ENCODE peak calls at places on chromosomes 1 and 21, in eight cellular contexts. One of them, this sample, is unnamed.

GRCh38 chr1:179881642-179882252 is 338 bp upstream of the TOR1AIP1 start:
- DNase-seq in colonic mucosa: peak
- DNase-seq in prostate gland: peak
- DNase-seq in fibroblast of lung: peak
- DNase-seq in brain microvascular endothelial cell: peak
- DNase-seq in pancreas: peak
- DNase-seq in psoas muscle: no peak
- DNase-seq in foreskin keratinocyte: no peak
- DNase-seq in this sample: peak

GRCh38 chr1:82517586-82517985 is 716.9 kb downstream of the ADGRL2 start:
- DNase-seq in colonic mucosa: peak
- DNase-seq in psoas muscle: peak
- DNase-seq in prostate gland: no peak
- DNase-seq in fibroblast of lung: peak
- DNase-seq in foreskin keratinocyte: no peak
- DNase-seq in pancreas: no peak
- DNase-seq in brain microvascular endothelial cell: peak
- DNase-seq in this sample: peak

GRCh38 chr1:27554293-27554692 is 49.7 kb downstream of the AHDC1 start:
- DNase-seq in foreskin keratinocyte: no peak
- DNase-seq in prostate gland: peak
- DNase-seq in psoas muscle: no peak
- DNase-seq in pancreas: no peak
- DNase-seq in brain microvascular endothelial cell: no peak
- DNase-seq in colonic mucosa: no peak
- DNase-seq in fibroblast of lung: no peak
- DNase-seq in this sample: no peak

GRCh38 chr1:32728413-32729077 is 26.0 kb upstream of the SYNC start:
- DNase-seq in psoas muscle: no peak
- DNase-seq in pancreas: no peak
- DNase-seq in brain microvascular endothelial cell: no peak
- DNase-seq in foreskin keratinocyte: no peak
- DNase-seq in fibroblast of lung: no peak
- DNase-seq in prostate gland: no peak
- DNase-seq in colonic mucosa: no peak
- DNase-seq in this sample: no peak

GRCh38 chr1:96038636-96039035 is 682.9 kb upstream of the PTBP2 start:
- DNase-seq in fibroblast of lung: no peak
- DNase-seq in foreskin keratinocyte: no peak
- DNase-seq in pancreas: no peak
- DNase-seq in prostate gland: no peak
- DNase-seq in brain microvascular endothelial cell: no peak
- DNase-seq in colonic mucosa: no peak
- DNase-seq in psoas muscle: no peak
- DNase-seq in this sample: no peak

GRCh38 chr21:37257967-37258877 is 8.9 kb downstream of the VPS26C start:
- DNase-seq in pancreas: peak
- DNase-seq in colonic mucosa: peak
- DNase-seq in prostate gland: peak
- DNase-seq in brain microvascular endothelial cell: peak
- DNase-seq in fibroblast of lung: peak
- DNase-seq in foreskin keratinocyte: peak
- DNase-seq in psoas muscle: peak
- DNase-seq in this sample: no peak

GRCh38 chr1:115976900-115977480 is 677 bp downstream of the SLC22A15 start:
- DNase-seq in fibroblast of lung: peak
- DNase-seq in brain microvascular endothelial cell: no peak
- DNase-seq in foreskin keratinocyte: peak
- DNase-seq in pancreas: no peak
- DNase-seq in colonic mucosa: no peak
- DNase-seq in prostate gland: no peak
- DNase-seq in psoas muscle: no peak
- DNase-seq in this sample: no peak

GRCh38 chr1:153515504-153516394 is 20.0 kb downstream of the S100A6 start:
- DNase-seq in foreskin keratinocyte: no peak
- DNase-seq in colonic mucosa: peak
- DNase-seq in psoas muscle: no peak
- DNase-seq in brain microvascular endothelial cell: no peak
- DNase-seq in fibroblast of lung: no peak
- DNase-seq in pancreas: no peak
- DNase-seq in prostate gland: peak
- DNase-seq in this sample: no peak

GRCh38 chr1:52913537-52913936 is 8.0 kb downstream of the ECHDC2 start:
- DNase-seq in fibroblast of lung: no peak
- DNase-seq in psoas muscle: no peak
- DNase-seq in prostate gland: no peak
- DNase-seq in colonic mucosa: no peak
- DNase-seq in foreskin keratinocyte: no peak
- DNase-seq in brain microvascular endothelial cell: no peak
- DNase-seq in pancreas: no peak
- DNase-seq in this sample: no peak

GRCh38 chr1:32179443-32180185 is at the start of gene TXLNA:
- DNase-seq in prostate gland: peak
- DNase-seq in psoas muscle: peak
- DNase-seq in pancreas: peak
- DNase-seq in colonic mucosa: peak
- DNase-seq in brain microvascular endothelial cell: peak
- DNase-seq in fibroblast of lung: peak
- DNase-seq in foreskin keratinocyte: peak
- DNase-seq in this sample: peak

GRCh38 chr1:87957331-87957730 is 628.7 kb downstream of the LMO4 start:
- DNase-seq in foreskin keratinocyte: no peak
- DNase-seq in psoas muscle: no peak
- DNase-seq in prostate gland: no peak
- DNase-seq in fibroblast of lung: no peak
- DNase-seq in colonic mucosa: no peak
- DNase-seq in brain microvascular endothelial cell: no peak
- DNase-seq in pancreas: no peak
- DNase-seq in this sample: no peak

GRCh38 chr1:151277249-151277648 is 4.8 kb upstream of the ZNF687 start:
- DNase-seq in colonic mucosa: no peak
- DNase-seq in fibroblast of lung: no peak
- DNase-seq in prostate gland: no peak
- DNase-seq in psoas muscle: no peak
- DNase-seq in pancreas: no peak
- DNase-seq in brain microvascular endothelial cell: no peak
- DNase-seq in foreskin keratinocyte: no peak
- DNase-seq in this sample: no peak

GRCh38 chr1:205604825-205605544 is 26.8 kb downstream of the ELK4 start:
- DNase-seq in pancreas: no peak
- DNase-seq in colonic mucosa: no peak
- DNase-seq in brain microvascular endothelial cell: no peak
- DNase-seq in prostate gland: no peak
- DNase-seq in foreskin keratinocyte: no peak
- DNase-seq in fibroblast of lung: peak
- DNase-seq in psoas muscle: no peak
- DNase-seq in this sample: no peak

GRCh38 chr21:44800971-44801467 is 601 bp downstream of the UBE2G2 start:
- DNase-seq in prostate gland: no peak
- DNase-seq in psoas muscle: no peak
- DNase-seq in brain microvascular endothelial cell: no peak
- DNase-seq in pancreas: no peak
- DNase-seq in foreskin keratinocyte: no peak
- DNase-seq in colonic mucosa: peak
- DNase-seq in fibroblast of lung: peak
- DNase-seq in this sample: no peak

GRCh38 chr1:114219247-114219872 is 65.7 kb upstream of the SYT6 start:
- DNase-seq in colonic mucosa: no peak
- DNase-seq in pancreas: no peak
- DNase-seq in brain microvascular endothelial cell: no peak
- DNase-seq in psoas muscle: no peak
- DNase-seq in foreskin keratinocyte: no peak
- DNase-seq in prostate gland: no peak
- DNase-seq in fibroblast of lung: peak
- DNase-seq in this sample: no peak

GRCh38 chr1:107870691-107871090 is 94.3 kb downstream of the VAV3 start:
- DNase-seq in pancreas: no peak
- DNase-seq in fibroblast of lung: peak
- DNase-seq in psoas muscle: no peak
- DNase-seq in brain microvascular endothelial cell: peak
- DNase-seq in foreskin keratinocyte: no peak
- DNase-seq in colonic mucosa: no peak
- DNase-seq in prostate gland: no peak
- DNase-seq in this sample: no peak

GRCh38 chr1:2557146-2558029 is 1.2 kb downstream of the TNFRSF14 start:
- DNase-seq in prostate gland: peak
- DNase-seq in fibroblast of lung: no peak
- DNase-seq in colonic mucosa: peak
- DNase-seq in foreskin keratinocyte: no peak
- DNase-seq in pancreas: no peak
- DNase-seq in psoas muscle: no peak
- DNase-seq in brain microvascular endothelial cell: no peak
- DNase-seq in this sample: no peak

GRCh38 chr1:65105596-65105995 is 42.4 kb upstream of the AK4 start:
- DNase-seq in pancreas: no peak
- DNase-seq in foreskin keratinocyte: no peak
- DNase-seq in prostate gland: no peak
- DNase-seq in psoas muscle: no peak
- DNase-seq in colonic mucosa: no peak
- DNase-seq in fibroblast of lung: no peak
- DNase-seq in brain microvascular endothelial cell: no peak
- DNase-seq in this sample: no peak

GRCh38 chr1:10606070-10606469 is 131.3 kb downstream of the PEX14 start:
- DNase-seq in brain microvascular endothelial cell: no peak
- DNase-seq in foreskin keratinocyte: no peak
- DNase-seq in colonic mucosa: no peak
- DNase-seq in prostate gland: no peak
- DNase-seq in psoas muscle: no peak
- DNase-seq in fibroblast of lung: no peak
- DNase-seq in pancreas: no peak
- DNase-seq in this sample: no peak

GRCh38 chr1:27405074-27405473 is 12.7 kb downstream of the GPR3 start:
- DNase-seq in psoas muscle: peak
- DNase-seq in colonic mucosa: no peak
- DNase-seq in fibroblast of lung: peak
- DNase-seq in foreskin keratinocyte: no peak
- DNase-seq in prostate gland: no peak
- DNase-seq in pancreas: no peak
- DNase-seq in brain microvascular endothelial cell: peak
- DNase-seq in this sample: no peak

GRCh38 chr1:197686231-197686630 is 89.0 kb downstream of the DENND1B start:
- DNase-seq in fibroblast of lung: no peak
- DNase-seq in psoas muscle: no peak
- DNase-seq in brain microvascular endothelial cell: no peak
- DNase-seq in colonic mucosa: no peak
- DNase-seq in prostate gland: no peak
- DNase-seq in foreskin keratinocyte: no peak
- DNase-seq in pancreas: no peak
- DNase-seq in this sample: no peak

GRCh38 chr1:243246916-243247315 is 8.2 kb downstream of the CEP170 start:
- DNase-seq in pancreas: no peak
- DNase-seq in foreskin keratinocyte: no peak
- DNase-seq in psoas muscle: no peak
- DNase-seq in fibroblast of lung: peak
- DNase-seq in prostate gland: no peak
- DNase-seq in brain microvascular endothelial cell: no peak
- DNase-seq in colonic mucosa: no peak
- DNase-seq in this sample: no peak
- H3K27ac ChIP-seq in pancreas: no peak
- H3K27ac ChIP-seq in foreskin keratinocyte: no peak
- H3K27ac ChIP-seq in psoas muscle: peak
- H3K27ac ChIP-seq in fibroblast of lung: no peak
- H3K27ac ChIP-seq in prostate gland: no peak
- H3K27ac ChIP-seq in brain microvascular endothelial cell: no peak
- H3K27ac ChIP-seq in colonic mucosa: no peak
- H3K27ac ChIP-seq in this sample: no peak

DNA sequence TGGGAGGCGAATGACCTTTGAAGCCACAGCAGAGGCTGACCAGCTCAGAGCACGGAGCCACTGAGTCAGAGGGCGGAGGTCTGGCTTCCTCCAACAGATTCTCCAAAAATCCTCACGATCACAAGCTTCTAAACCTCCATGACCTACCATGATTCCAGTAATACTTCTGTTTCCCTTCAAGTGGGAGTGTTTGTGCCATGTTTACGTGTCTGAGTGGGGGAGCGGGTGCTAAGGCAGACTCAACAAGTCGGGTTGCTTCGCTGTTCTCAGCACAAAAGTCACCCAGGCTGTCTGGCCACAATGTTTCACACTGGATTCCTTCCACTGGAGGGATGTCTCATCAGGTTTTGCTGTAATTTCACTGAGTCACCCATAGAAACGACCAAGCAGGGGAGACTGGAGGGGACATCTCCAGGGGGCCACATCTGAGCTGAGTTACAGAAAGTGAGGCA is 86.2 kb downstream of the SLC66A1 start:
- DNase-seq in prostate gland: no peak
- DNase-seq in pancreas: no peak
- DNase-seq in colonic mucosa: no peak
- DNase-seq in fibroblast of lung: peak
- DNase-seq in psoas muscle: no peak
- DNase-seq in foreskin keratinocyte: peak
- DNase-seq in brain microvascular endothelial cell: peak
- DNase-seq in this sample: peak
- H3K27ac ChIP-seq in prostate gland: no peak
- H3K27ac ChIP-seq in pancreas: no peak
- H3K27ac ChIP-seq in colonic mucosa: no peak
- H3K27ac ChIP-seq in fibroblast of lung: peak
- H3K27ac ChIP-seq in psoas muscle: no peak
- H3K27ac ChIP-seq in foreskin keratinocyte: no peak
- H3K27ac ChIP-seq in brain microvascular endothelial cell: peak
- H3K27ac ChIP-seq in this sample: peak

GRCh38 chr1:160486453-160486852 is 36.6 kb downstream of the SLAMF6 start:
- DNase-seq in psoas muscle: no peak
- DNase-seq in foreskin keratinocyte: peak
- DNase-seq in colonic mucosa: no peak
- DNase-seq in prostate gland: no peak
- DNase-seq in brain microvascular endothelial cell: no peak
- DNase-seq in pancreas: no peak
- DNase-seq in fibroblast of lung: no peak
- DNase-seq in this sample: no peak
- H3K27ac ChIP-seq in psoas muscle: no peak
- H3K27ac ChIP-seq in foreskin keratinocyte: no peak
- H3K27ac ChIP-seq in colonic mucosa: no peak
- H3K27ac ChIP-seq in prostate gland: no peak
- H3K27ac ChIP-seq in brain microvascular endothelial cell: no peak
- H3K27ac ChIP-seq in pancreas: no peak
- H3K27ac ChIP-seq in fibroblast of lung: no peak
- H3K27ac ChIP-seq in this sample: no peak

GRCh38 chr1:167223144-167224103 is 2.7 kb downstream of the POU2F1 start:
- DNase-seq in foreskin keratinocyte: no peak
- DNase-seq in fibroblast of lung: peak
- DNase-seq in prostate gland: no peak
- DNase-seq in colonic mucosa: no peak
- DNase-seq in brain microvascular endothelial cell: no peak
- DNase-seq in pancreas: no peak
- DNase-seq in psoas muscle: no peak
- DNase-seq in this sample: no peak

GRCh38 chr1:167230437-167230836 is 9.8 kb downstream of the POU2F1 start:
- DNase-seq in fibroblast of lung: no peak
- DNase-seq in prostate gland: no peak
- DNase-seq in brain microvascular endothelial cell: no peak
- DNase-seq in colonic mucosa: no peak
- DNase-seq in pancreas: no peak
- DNase-seq in foreskin keratinocyte: no peak
- DNase-seq in psoas muscle: no peak
- DNase-seq in this sample: no peak

GRCh38 chr1:167225920-167226319 is 5.2 kb downstream of the POU2F1 start:
- DNase-seq in colonic mucosa: no peak
- DNase-seq in fibroblast of lung: no peak
- DNase-seq in foreskin keratinocyte: no peak
- DNase-seq in pancreas: no peak
- DNase-seq in brain microvascular endothelial cell: no peak
- DNase-seq in prostate gland: no peak
- DNase-seq in psoas muscle: no peak
- DNase-seq in this sample: no peak

GRCh38 chr1:167229719-167230385 is 9.2 kb downstream of the POU2F1 start:
- DNase-seq in foreskin keratinocyte: no peak
- DNase-seq in brain microvascular endothelial cell: no peak
- DNase-seq in fibroblast of lung: no peak
- DNase-seq in pancreas: no peak
- DNase-seq in colonic mucosa: no peak
- DNase-seq in psoas muscle: no peak
- DNase-seq in prostate gland: no peak
- DNase-seq in this sample: no peak

GRCh38 chr1:167227934-167228378 is 7.3 kb downstream of the POU2F1 start:
- DNase-seq in psoas muscle: no peak
- DNase-seq in colonic mucosa: no peak
- DNase-seq in foreskin keratinocyte: no peak
- DNase-seq in brain microvascular endothelial cell: no peak
- DNase-seq in pancreas: no peak
- DNase-seq in prostate gland: no peak
- DNase-seq in fibroblast of lung: no peak
- DNase-seq in this sample: no peak
- H3K27ac ChIP-seq in psoas muscle: no peak
- H3K27ac ChIP-seq in colonic mucosa: peak
- H3K27ac ChIP-seq in foreskin keratinocyte: no peak
- H3K27ac ChIP-seq in brain microvascular endothelial cell: no peak
- H3K27ac ChIP-seq in pancreas: peak
- H3K27ac ChIP-seq in prostate gland: no peak
- H3K27ac ChIP-seq in fibroblast of lung: no peak
- H3K27ac ChIP-seq in this sample: no peak